ENCODE peak calls at places on chromosomes 16 and 17, in four cellular contexts. N, E, Y and O are unnamed samples.

GRCh38 chr16:47392114-47392513 is 68.7 kb downstream of the ITFG1 start:
- DNase-seq in N (peak), E (no peak), Y (peak), O (peak)

GRCh38 chr17:4543557-4544026 is 11.6 kb downstream of the MYBBP1A start:
- DNase-seq in N (no peak), E (no peak), Y (no peak), O (no peak)

GRCh38 chr17:61253937-61254677 is 145.5 kb upstream of the TBX2 start:
- DNase-seq in N (no peak), E (no peak), Y (no peak), O (no peak)

GRCh38 chr17:61251939-61252865 is 147.4 kb upstream of the TBX2 start:
- DNase-seq in N (no peak), E (no peak), Y (no peak), O (no peak)

GRCh38 chr17:40819528-40820125 is 2.8 kb downstream of the KRT10 start:
- DNase-seq in N (no peak), E (no peak), Y (peak), O (no peak)

GRCh38 chr17:6608321-6608720 is 32.2 kb downstream of the KIAA0753 start:
- DNase-seq in N (no peak), E (no peak), Y (no peak), O (no peak)

GRCh38 chr17:41631890-41632269 is 7.5 kb upstream of the KRT17 start:
- DNase-seq in N (no peak), E (no peak), Y (no peak), O (no peak)

GRCh38 chr16:69131167-69131748 is 1.1 kb downstream of the CHTF8 start:
- DNase-seq in N (peak), E (no peak), Y (no peak), O (no peak)

GRCh38 chr16:9259914-9260608 is 168.6 kb downstream of the HAPSTR1 start:
- DNase-seq in N (no peak), E (no peak), Y (peak), O (no peak)

GRCh38 chr17:18258356-18259038 is at the start of gene FLII:
- DNase-seq in N (peak), E (peak), Y (peak), O (no peak)

GRCh38 chr17:2054740-2055493 is at the start of gene HIC1:
- DNase-seq in N (peak), E (peak), Y (peak), O (no peak)

GRCh38 chr17:47821031-47821423 is 567 bp downstream of the OSBPL7 start:
- DNase-seq in N (peak), E (no peak), Y (no peak), O (no peak)

GRCh38 chr16:89695086-89695874 is 6.2 kb downstream of the SPATA2L start:
- DNase-seq in N (no peak), E (no peak), Y (peak), O (no peak)

GRCh38 chr17:77959216-77959925 is 868 bp downstream of the TNRC6C start:
- DNase-seq in N (no peak), E (no peak), Y (no peak), O (no peak)

GRCh38 chr16:85460983-85461813 is 151.9 kb upstream of the GSE1 start:
- DNase-seq in N (peak), E (no peak), Y (peak), O (no peak)

GRCh38 chr16:25841776-25842175 is 150.0 kb downstream of the HS3ST4 start:
- DNase-seq in N (no peak), E (no peak), Y (no peak), O (no peak)

GRCh38 chr17:38583833-38584349 is 21.9 kb downstream of the SRCIN1 start:
- DNase-seq in N (no peak), E (no peak), Y (no peak), O (no peak)

GRCh38 chr17:13557077-13557476 is 44.7 kb downstream of the HS3ST3A1 start:
- DNase-seq in N (no peak), E (no peak), Y (no peak), O (no peak)

GRCh38 chr17:63998050-63998720 is at the start of gene PRR29:
- DNase-seq in N (peak), E (peak), Y (peak), O (no peak)

GRCh38 chr17:17487998-17488397 is 8.2 kb downstream of the RASD1 start:
- DNase-seq in N (no peak), E (no peak), Y (no peak), O (no peak)

GRCh38 chr16:15427648-15428239 is 6.6 kb upstream of the BMERB1 start:
- DNase-seq in N (peak), E (no peak), Y (peak), O (no peak)

GRCh38 chr17:31788956-31789355 is 70.1 kb downstream of the COPRS start:
- DNase-seq in N (no peak), E (no peak), Y (no peak), O (no peak)

GRCh38 chr17:40551874-40552768 is 13.2 kb downstream of the CCR7 start:
- DNase-seq in N (no peak), E (peak), Y (peak), O (no peak)

GRCh38 chr17:77734371-77735050 is 224.0 kb upstream of the TNRC6C start:
- DNase-seq in N (peak), E (peak), Y (peak), O (no peak)

GRCh38 chr16:60217787-60218186 is 1483.7 kb upstream of the GOT2 start:
- DNase-seq in N (no peak), E (peak), Y (no peak), O (no peak)

GRCh38 chr17:44602390-44602789 is 45.1 kb downstream of the FZD2 start:
- DNase-seq in N (no peak), E (no peak), Y (no peak), O (no peak)

GRCh38 chr16:56199164-56199563 is 7.9 kb downstream of the GNAO1 start:
- DNase-seq in N (no peak), E (no peak), Y (no peak), O (peak)
- TF ChIP-seq NR2C2 in N (no peak), E (no peak), Y (no peak), O (no peak)

GRCh38 chr17:58534901-58535421 is 20.5 kb upstream of the MTMR4 start:
- DNase-seq in N (no peak), E (no peak), Y (peak), O (no peak)
- TF ChIP-seq NR2C2 in N (no peak), E (no peak), Y (peak), O (no peak)

DNA sequence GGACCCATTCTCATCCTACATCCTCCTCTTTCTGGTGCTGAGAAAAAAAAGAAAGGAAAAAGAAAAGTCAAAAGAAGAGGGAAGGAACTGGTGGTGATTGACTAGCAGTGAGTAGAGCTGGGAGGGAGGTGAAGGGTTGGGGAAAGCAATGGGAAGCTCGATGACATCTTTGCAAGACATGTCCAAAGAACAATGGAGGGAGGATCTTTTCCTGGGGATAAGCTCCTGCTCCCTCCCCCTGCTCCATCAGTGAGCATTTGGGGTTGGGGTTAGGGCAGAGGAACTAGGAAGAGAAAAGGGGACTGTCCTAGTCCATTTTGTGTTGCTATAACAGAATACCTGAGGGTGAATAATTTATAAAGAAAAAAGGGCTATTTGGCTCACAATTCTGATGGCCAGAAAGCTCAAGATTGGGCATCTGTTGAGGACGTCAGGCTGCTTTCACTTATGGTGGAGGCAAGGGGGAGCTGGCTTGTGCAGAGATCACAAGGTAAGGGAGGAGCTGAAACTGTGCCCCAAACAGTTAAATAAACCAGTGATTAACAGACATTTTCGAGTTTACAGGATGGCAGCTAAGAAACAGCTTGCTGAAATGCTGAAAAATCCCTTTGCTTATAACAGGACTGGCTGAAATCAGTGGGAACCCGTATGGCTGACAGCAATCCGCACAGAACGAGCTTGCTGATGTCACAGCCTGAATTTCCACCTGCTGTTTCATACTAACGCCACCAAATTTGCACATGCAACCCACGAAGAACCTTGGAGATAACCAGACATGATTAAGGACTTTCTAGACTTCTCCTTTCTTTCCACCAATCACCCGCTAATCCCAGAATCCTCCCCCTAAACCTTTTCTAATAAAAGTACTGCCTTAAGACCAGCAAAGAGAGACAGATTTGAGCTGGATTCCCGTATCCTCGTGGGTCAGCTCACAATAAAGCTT is 1.6 kb upstream of the ODF4 start:
- DNase-seq in N (no peak), E (no peak), Y (no peak), O (no peak)
- TF ChIP-seq NR2C2 in N (no peak), E (no peak), Y (no peak), O (no peak)

DNA sequence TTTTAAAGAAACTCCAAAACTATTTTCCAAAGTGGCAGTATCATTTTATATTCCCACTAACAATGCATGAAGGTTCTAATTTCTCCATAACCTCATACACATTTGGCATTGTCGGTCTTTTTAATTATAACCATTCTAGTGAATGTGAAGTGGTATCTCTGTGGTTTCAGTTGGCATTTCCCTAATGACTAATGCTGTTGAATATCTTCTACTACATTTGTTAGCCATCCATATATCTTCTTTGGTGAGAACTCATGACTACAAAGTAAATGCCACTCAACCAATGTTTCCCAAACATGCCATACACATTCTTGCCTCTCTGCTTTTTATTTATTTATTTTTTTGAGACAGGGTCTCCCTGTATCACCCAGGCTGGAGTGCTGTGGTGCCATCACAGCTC is 31.7 kb upstream of the TAOK1 start:
- DNase-seq in N (no peak), E (no peak), Y (no peak), O (no peak)
- TF ChIP-seq NR2C2 in N (no peak), E (no peak), Y (no peak), O (no peak)

DNA sequence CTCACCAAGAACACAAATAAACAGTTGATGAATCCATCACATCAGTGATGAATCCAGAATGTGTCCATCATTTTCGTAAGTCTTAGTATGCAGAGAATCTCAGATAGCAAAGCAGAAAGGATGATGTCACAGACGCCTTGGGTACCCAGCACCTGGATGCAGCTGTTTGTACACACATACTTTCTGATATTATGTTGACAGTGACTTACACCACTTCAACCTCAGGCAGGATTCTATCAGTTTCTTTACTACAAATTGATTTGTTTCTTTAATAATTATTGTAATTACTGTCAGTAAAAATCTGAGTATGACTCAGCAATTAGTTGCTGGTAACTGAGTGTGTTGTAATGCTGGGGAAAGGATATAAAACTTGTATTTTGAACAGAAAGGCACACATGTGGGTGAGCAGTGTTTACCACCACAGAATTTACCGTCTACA is 159.8 kb downstream of the RPTOR start:
- DNase-seq in N (no peak), E (no peak), Y (no peak), O (no peak)
- TF ChIP-seq NR2C2 in N (no peak), E (no peak), Y (no peak), O (no peak)

GRCh38 chr16:31009894-31010293 is 544 bp downstream of the STX1B start:
- DNase-seq in N (no peak), E (peak), Y (no peak), O (no peak)

GRCh38 chr16:31006589-31006988 is 3.8 kb downstream of the STX1B start:
- DNase-seq in N (no peak), E (no peak), Y (no peak), O (no peak)

GRCh38 chr16:31007684-31008083 is 2.8 kb downstream of the STX1B start:
- DNase-seq in N (no peak), E (no peak), Y (no peak), O (no peak)

GRCh38 chr16:31009120-31009519 is 1.3 kb downstream of the STX1B start:
- DNase-seq in N (no peak), E (no peak), Y (no peak), O (no peak)

GRCh38 chr16:31008154-31008950 is 2.1 kb downstream of the STX1B start:
- DNase-seq in N (no peak), E (no peak), Y (no peak), O (no peak)
- TF ChIP-seq NR2C2 in N (no peak), E (no peak), Y (no peak), O (no peak)

GRCh38 chr17:76146053-76146875 is 5.2 kb upstream of the FOXJ1 start:
- DNase-seq in N (no peak), E (no peak), Y (no peak), O (no peak)

GRCh38 chr17:76149214-76149613 is 8.2 kb upstream of the FOXJ1 start:
- DNase-seq in N (no peak), E (no peak), Y (no peak), O (no peak)

GRCh38 chr17:76145231-76146052 is 4.4 kb upstream of the FOXJ1 start:
- DNase-seq in N (no peak), E (peak), Y (no peak), O (peak)

GRCh38 chr17:76148015-76148326 is 6.9 kb upstream of the FOXJ1 start:
- DNase-seq in N (no peak), E (no peak), Y (no peak), O (no peak)

DNA sequence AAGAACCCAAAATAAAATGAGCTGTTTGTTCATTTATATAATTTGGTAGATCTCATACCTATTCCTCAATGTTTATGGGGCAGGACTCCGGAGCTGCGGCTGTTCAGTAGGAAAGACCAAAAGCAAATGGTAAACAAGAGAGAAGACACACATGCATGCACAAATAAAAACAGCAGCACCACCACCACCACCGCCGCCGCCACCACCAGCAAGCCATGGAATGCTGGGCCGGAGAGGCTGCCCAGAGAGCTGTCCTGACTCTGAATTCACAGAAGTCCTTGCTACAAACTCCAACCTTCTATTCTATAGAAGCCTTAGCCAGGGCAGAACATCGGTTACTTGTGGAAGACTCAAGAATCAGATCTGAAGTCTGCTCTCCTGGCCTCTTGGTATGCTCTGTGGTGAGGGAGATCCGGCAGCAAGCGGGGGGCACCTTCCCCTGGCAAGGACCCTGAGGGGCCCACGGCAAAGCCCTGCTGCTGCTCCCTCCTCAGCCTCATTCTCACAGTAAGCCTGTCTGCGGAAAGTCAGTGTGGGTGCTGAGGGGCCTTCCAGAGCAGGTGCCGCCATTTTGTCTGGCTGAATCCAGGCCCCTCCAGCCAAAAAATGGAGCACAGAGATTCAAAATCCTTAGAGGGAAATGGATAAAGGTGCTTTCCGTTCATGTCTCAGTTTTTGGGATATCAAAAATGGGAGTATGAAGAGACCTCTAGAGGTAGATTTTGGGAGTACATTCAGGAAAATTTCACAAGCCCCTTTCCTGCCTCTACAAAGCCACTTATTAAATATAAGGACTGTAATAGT is 6.4 kb upstream of the FOXJ1 start:
- DNase-seq in N (no peak), E (no peak), Y (peak), O (no peak)
- TF ChIP-seq NR2C2 in N (no peak), E (no peak), Y (no peak), O (no peak)

GRCh38 chr17:75589919-75590303 is 2.3 kb downstream of the MYO15B start:
- DNase-seq in N (no peak), E (no peak), Y (no peak), O (no peak)

GRCh38 chr17:75590849-75591721 is 3.5 kb downstream of the MYO15B start:
- DNase-seq in N (no peak), E (no peak), Y (peak), O (no peak)

GRCh38 chr17:75590314-75590761 is 2.7 kb downstream of the MYO15B start:
- DNase-seq in N (no peak), E (no peak), Y (no peak), O (no peak)

GRCh38 chr17:75592364-75593020 is 4.9 kb downstream of the MYO15B start:
- DNase-seq in N (no peak), E (no peak), Y (no peak), O (no peak)

GRCh38 chr17:75591722-75592302 is 4.2 kb downstream of the MYO15B start:
- DNase-seq in N (no peak), E (no peak), Y (peak), O (no peak)
- TF ChIP-seq NR2C2 in N (no peak), E (no peak), Y (no peak), O (no peak)

GRCh38 chr17:29039764-29040598 is 3.0 kb upstream of the PIPOX start:
- DNase-seq in N (no peak), E (no peak), Y (no peak), O (no peak)
- TF ChIP-seq NR2C2 in N (no peak), E (no peak), Y (no peak), O (no peak)